ENCODE peak calls at places on chromosomes 1 and 21, in ten cellular contexts. I is foreskin fibroblast, Y is heart right ventricle, J is progenitor cell of endocrine pancreas, F is M059J, Z is DMS 273 treated with DMSO at 0.1 percent for 48 hours, N is mammary epithelial cell, D is iPS DF 6.9, H is stomach, G is NCI-H1105 treated with DMSO at 0.1 percent for 48 hours. T is an unnamed sample.

GRCh38 chr1:160826546-160826945 is 30.6 kb downstream of the LY9 start:
- DNase-seq in I (no peak), Y (no peak), J (no peak), F (peak), Z (no peak), N (peak), D (no peak), H (no peak), G (no peak), T (no peak)

GRCh38 chr1:150126811-150127210 is 22.9 kb upstream of the PLEKHO1 start:
- DNase-seq in I (no peak), Y (no peak), J (no peak), F (peak), Z (no peak), N (no peak), D (no peak), H (no peak), G (no peak), T (no peak)

GRCh38 chr1:62918706-62919105 is 134.8 kb downstream of the ATG4C start:
- DNase-seq in I (no peak), Y (no peak), J (no peak), F (no peak), Z (no peak), N (no peak), D (no peak), H (no peak), G (no peak), T (no peak)

GRCh38 chr1:180627411-180627810 is 4.4 kb upstream of the XPR1 start:
- DNase-seq in I (peak), Y (no peak), J (no peak), F (no peak), Z (no peak), N (no peak), D (no peak), H (no peak), G (no peak), T (no peak)

GRCh38 chr1:64110924-64111777 is 92.3 kb upstream of the UBE2U start:
- DNase-seq in I (no peak), Y (no peak), J (no peak), F (peak), Z (no peak), N (peak), D (no peak), H (no peak), G (no peak), T (no peak)

GRCh38 chr1:161080391-161081150 is 8.8 kb downstream of the NECTIN4 start:
- DNase-seq in I (peak), Y (no peak), J (no peak), F (no peak), Z (no peak), N (peak), D (no peak), H (no peak), G (no peak), T (no peak)

GRCh38 chr1:21671915-21672314 is 2.8 kb upstream of the RAP1GAP start:
- DNase-seq in I (no peak), Y (no peak), J (no peak), F (no peak), Z (no peak), N (no peak), D (no peak), H (no peak), G (no peak), T (no peak)

GRCh38 chr1:18642278-18643095 is 11.8 kb downstream of the PAX7 start:
- DNase-seq in I (no peak), Y (no peak), J (no peak), F (no peak), Z (no peak), N (no peak), D (no peak), H (no peak), G (no peak), T (no peak)

GRCh38 chr1:232428781-232429530 is 201.0 kb downstream of the SIPA1L2 start:
- DNase-seq in I (no peak), Y (no peak), J (no peak), F (no peak), Z (no peak), N (no peak), D (no peak), H (no peak), G (no peak), T (peak)

GRCh38 chr1:26038904-26039303 is 7.0 kb downstream of the SLC30A2 start:
- DNase-seq in I (no peak), Y (no peak), J (no peak), F (no peak), Z (no peak), N (no peak), D (no peak), H (no peak), G (no peak), T (no peak)

GRCh38 chr1:184633785-184634184 is 120.9 kb downstream of the EDEM3 start:
- DNase-seq in I (no peak), Y (no peak), J (no peak), F (no peak), Z (no peak), N (no peak), D (no peak), H (peak), G (no peak), T (no peak)

GRCh38 chr1:89635825-89636815 is 3.2 kb downstream of the LRRC8C start:
- DNase-seq in I (peak), Y (no peak), J (no peak), F (peak), Z (no peak), N (peak), D (no peak), H (no peak), G (no peak), T (no peak)

GRCh38 chr1:241994171-241994570 is 4.7 kb downstream of the MAP1LC3C start:
- DNase-seq in I (no peak), Y (no peak), J (no peak), F (peak), Z (no peak), N (no peak), D (no peak), H (no peak), G (no peak), T (no peak)

GRCh38 chr1:26597629-26598039 is 68.1 kb downstream of the RPS6KA1 start:
- DNase-seq in I (no peak), Y (no peak), J (no peak), F (peak), Z (peak), N (peak), D (no peak), H (no peak), G (peak), T (peak)

GRCh38 chr1:212867192-212867591 is 9.1 kb downstream of the FLVCR1 start:
- DNase-seq in I (no peak), Y (no peak), J (no peak), F (no peak), Z (no peak), N (no peak), D (no peak), H (no peak), G (no peak), T (no peak)

GRCh38 chr21:37358392-37358791 is 8.2 kb upstream of the DYRK1A start:
- DNase-seq in I (peak), Y (no peak), J (no peak), F (no peak), Z (no peak), N (peak), D (no peak), H (no peak), G (no peak), T (no peak)

GRCh38 chr1:57017717-57018116 is 51.9 kb upstream of the C8B start:
- DNase-seq in I (no peak), Y (no peak), J (no peak), F (no peak), Z (no peak), N (no peak), D (peak), H (no peak), G (no peak), T (no peak)

GRCh38 chr1:27773732-27774445 is 870 bp downstream of the STX12 start:
- DNase-seq in I (no peak), Y (no peak), J (no peak), F (peak), Z (no peak), N (peak), D (no peak), H (no peak), G (no peak), T (no peak)

GRCh38 chr1:91948501-91949355 is 473 bp upstream of the BRDT start:
- DNase-seq in I (no peak), Y (no peak), J (no peak), F (no peak), Z (no peak), N (no peak), D (no peak), H (no peak), G (no peak), T (no peak)

GRCh38 chr1:156927215-156928042 is 7.0 kb downstream of the LRRC71 start:
- DNase-seq in I (peak), Y (peak), J (peak), F (peak), Z (peak), N (peak), D (no peak), H (peak), G (peak), T (peak)

GRCh38 chr1:223031690-223032601 is 111.1 kb downstream of the TLR5 start:
- DNase-seq in I (peak), Y (peak), J (no peak), F (peak), Z (no peak), N (no peak), D (no peak), H (no peak), G (no peak), T (no peak)

GRCh38 chr1:56301791-56302190 is 277.6 kb downstream of the PLPP3 start:
- DNase-seq in I (peak), Y (no peak), J (no peak), F (peak), Z (no peak), N (no peak), D (no peak), H (no peak), G (no peak), T (no peak)

GRCh38 chr21:33559813-33560212 is 17.0 kb downstream of the SON start:
- DNase-seq in I (no peak), Y (no peak), J (no peak), F (no peak), Z (no peak), N (no peak), D (no peak), H (no peak), G (no peak), T (no peak)

GRCh38 chr1:230710543-230710904 is 3.4 kb downstream of the AGT start:
- DNase-seq in I (no peak), Y (no peak), J (no peak), F (no peak), Z (no peak), N (no peak), D (no peak), H (no peak), G (no peak), T (no peak)

GRCh38 chr1:154860154-154860870 is 9.8 kb downstream of the KCNN3 start:
- DNase-seq in I (no peak), Y (no peak), J (no peak), F (peak), Z (no peak), N (no peak), D (no peak), H (no peak), G (no peak), T (no peak)

GRCh38 chr1:151976015-151976343 is 17.7 kb downstream of the S100A10 start:
- DNase-seq in I (no peak), Y (no peak), J (no peak), F (no peak), Z (no peak), N (no peak), D (no peak), H (no peak), G (no peak), T (no peak)

GRCh38 chr1:13779930-13780329 is 79.9 kb downstream of the PRDM2 start:
- DNase-seq in I (no peak), Y (no peak), J (no peak), F (no peak), Z (no peak), N (no peak), D (no peak), H (no peak), G (no peak), T (no peak)

GRCh38 chr1:78146137-78146822 is 100.5 kb downstream of the GIPC2 start:
- DNase-seq in I (no peak), Y (no peak), J (no peak), F (peak), Z (no peak), N (no peak), D (no peak), H (no peak), G (no peak), T (no peak)

GRCh38 chr1:116574581-116575291 is 3.9 kb upstream of the CD58 start:
- DNase-seq in I (peak), Y (peak), J (peak), F (peak), Z (peak), N (peak), D (no peak), H (peak), G (peak), T (peak)

GRCh38 chr21:45988366-45989347 is 7.1 kb downstream of the COL6A1 start:
- DNase-seq in I (no peak), Y (no peak), J (no peak), F (no peak), Z (no peak), N (no peak), D (no peak), H (no peak), G (no peak), T (no peak)